ENCODE peak calls at places on chromosomes 13 and 19, in four cellular contexts. T is Caco-2, E is psoas muscle, M is pancreas. X is an unnamed sample.

GRCh38 chr13:80858131-80858530 is 517.2 kb upstream of the SPRY2 start:
- DNase-seq in T (no peak), E (no peak), M (no peak), X (no peak)

GRCh38 chr19:16368385-16369305 is 44.0 kb downstream of the KLF2 start:
- DNase-seq in T (no peak), M (no peak), E (no peak), X (no peak)

GRCh38 chr19:412356-413355 is 3.7 kb upstream of the C2CD4C start:
- DNase-seq in E (no peak), T (no peak), M (no peak), X (peak; percentile 42)

GRCh38 chr13:64925284-64925683 is 2304.9 kb downstream of the PCDH9 start:
- DNase-seq in T (no peak), E (no peak), M (no peak), X (no peak)

GRCh38 chr13:111337741-111338140 is 17.3 kb downstream of the TEX29 start:
- DNase-seq in T (no peak), M (no peak), E (no peak), X (no peak)

GRCh38 chr19:33998302-33998701 is 174.0 kb upstream of the LSM14A start:
- DNase-seq in E (no peak), M (no peak), T (no peak), X (no peak)

GRCh38 chr13:80979035-80979641 is 638.2 kb upstream of the SPRY2 start:
- DNase-seq in M (peak; percentile 28), E (no peak), T (peak; percentile 67), X (peak; percentile 55)

GRCh38 chr19:5960005-5961001 is 17.6 kb downstream of the RANBP3 start:
- DNase-seq in E (peak; percentile 45), T (no peak), M (peak; percentile 63), X (no peak)

GRCh38 chr13:103965506-103966243 is 899.5 kb upstream of the SLC10A2 start:
- DNase-seq in E (no peak), M (no peak), T (no peak), X (no peak)

GRCh38 chr19:56076413-56076998 is 44.6 kb downstream of the ZNF787 start:
- DNase-seq in E (no peak), T (no peak), M (no peak), X (peak; percentile 38)

GRCh38 chr13:27638521-27638920 is 16.8 kb downstream of the POLR1D start:
- DNase-seq in T (no peak), M (no peak), E (no peak), X (no peak)

GRCh38 chr13:114104626-114105350 is 27.6 kb downstream of the RASA3 start:
- DNase-seq in T (peak; percentile 29), E (peak; percentile 8), M (no peak), X (no peak)

DNA sequence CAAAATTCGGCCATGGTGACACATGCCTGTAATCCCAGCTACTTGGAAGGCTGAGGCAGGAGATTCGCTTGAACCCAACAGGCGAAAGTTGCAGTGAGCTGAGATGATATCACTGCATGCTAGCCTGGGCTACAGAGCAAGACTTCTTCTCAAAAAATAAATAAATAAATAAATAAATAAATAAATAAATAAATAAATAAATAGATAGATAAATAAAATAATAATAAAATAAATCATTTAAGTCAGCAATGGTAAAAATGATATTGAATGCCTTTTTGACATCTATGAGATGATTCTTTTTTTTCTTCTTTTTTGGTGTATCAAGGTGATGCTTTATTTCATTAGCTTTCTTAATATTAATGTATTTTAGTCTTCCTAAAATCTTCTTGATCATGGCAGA is 221.7 kb upstream of the RXFP2 start:
- DNase-seq in E (no peak), T (no peak), M (no peak), X (no peak)
- TF ChIP-seq CTCF in E (no peak), T (no peak), M (no peak), X (no peak)

GRCh38 chr19:23789246-23789645 is 30.6 kb upstream of the ZNF681 start:
- DNase-seq in E (no peak), M (no peak), T (no peak), X (no peak)
- H3K36me3 ChIP-seq in E (no peaks in the 10 kb centered on the region), M (no peaks in the 10 kb centered on the region), T (no peaks in the 10 kb centered on the region), X (no peaks in the 10 kb centered on the region)

DNA sequence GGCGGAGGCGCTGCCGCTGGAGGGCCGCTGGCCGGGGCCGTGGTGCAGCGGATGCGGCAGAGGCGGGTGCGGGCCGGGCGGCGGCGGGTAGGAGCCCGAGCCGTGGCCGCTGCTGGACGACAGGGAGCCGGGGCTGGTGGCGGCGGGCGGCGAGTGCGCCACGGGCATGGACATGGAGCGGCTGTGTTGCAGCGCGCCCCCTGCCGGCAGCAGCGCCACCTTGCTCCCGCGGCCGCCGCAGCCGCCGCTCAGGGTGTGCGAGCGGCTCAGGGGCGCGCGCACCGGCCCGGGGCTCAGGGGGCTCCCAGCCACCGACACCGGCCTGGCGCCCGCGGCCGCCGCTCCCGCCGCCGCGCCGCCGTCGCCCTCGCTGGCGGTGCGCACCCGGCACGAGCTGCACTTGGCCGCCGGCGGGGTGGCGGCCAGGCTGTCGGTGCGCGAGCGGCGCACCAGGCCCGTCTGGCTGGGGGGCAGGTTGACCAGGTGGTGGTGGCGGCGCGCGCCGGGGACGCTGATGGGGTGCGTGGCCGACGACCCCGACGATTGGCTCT is 1.7 kb downstream of the IRS2 start:
- DNase-seq in E (peak; percentile 85), M (peak; percentile 59), T (peak; percentile 72), X (peak; percentile 88)
- TF ChIP-seq CTCF in E (peak; percentile 80), M (peak; percentile 22), T (peak; percentile 18), X (peak; percentile 95)

GRCh38 chr19:13138916-13139198 is 11.3 kb downstream of the STX10 start:
- DNase-seq in E (no peak), M (no peak), T (no peak), X (no peak)

GRCh38 chr19:13135068-13136062 is 14.8 kb downstream of the STX10 start:
- DNase-seq in M (no peak), E (no peak), T (no peak), X (no peak)

GRCh38 chr19:13137290-13137794 is 12.8 kb downstream of the STX10 start:
- DNase-seq in M (no peak), E (no peak), T (no peak), X (no peak)

GRCh38 chr19:13139633-13140311 is 10.4 kb downstream of the STX10 start:
- DNase-seq in E (no peak), M (no peak), T (no peak), X (no peak)

DNA sequence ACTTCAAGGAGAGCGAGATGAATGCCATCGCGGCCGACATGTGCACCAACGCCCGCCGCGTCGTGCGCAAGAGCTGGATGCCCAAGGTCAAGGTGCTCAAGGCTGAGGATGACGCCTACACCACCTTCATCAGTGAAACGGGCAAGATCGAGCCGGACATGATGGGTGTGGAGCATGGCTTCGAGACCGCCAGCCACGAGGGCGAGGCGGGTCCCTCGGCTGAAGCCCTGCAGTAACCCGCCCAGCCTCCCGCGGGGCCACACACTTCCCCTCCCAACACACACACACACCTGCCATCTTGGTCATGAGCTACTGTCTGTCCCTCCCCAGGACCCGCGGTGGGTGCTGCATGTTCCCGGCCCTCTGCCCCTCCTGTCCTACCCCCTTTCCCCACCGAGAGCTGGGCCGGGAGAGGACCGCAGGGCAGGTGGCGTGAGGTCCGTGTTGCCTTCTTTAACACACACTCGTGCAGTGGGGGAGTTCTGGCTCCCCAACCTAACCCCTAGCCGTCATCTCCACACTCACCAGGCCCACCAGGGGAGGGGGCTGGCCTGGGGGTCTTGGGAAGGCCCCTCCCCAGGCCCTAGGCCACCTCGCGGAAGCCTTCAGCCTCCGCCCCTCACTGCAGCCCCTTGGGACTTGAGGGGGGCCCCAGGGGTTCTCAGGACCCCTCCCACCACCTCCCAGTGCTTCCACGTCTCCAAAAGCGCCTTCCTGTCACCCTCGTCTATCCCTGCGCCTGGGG is 11.8 kb downstream of the STX10 start:
- DNase-seq in M (no peak), E (no peak), T (no peak), X (no peak)
- H3K36me3 ChIP-seq in M (peaks cover 8% of the 10 kb centered on the region), E (no peaks in the 10 kb centered on the region), T (peaks cover 1% of the 10 kb centered on the region), X (peaks cover 22% of the 10 kb centered on the region)

GRCh38 chr19:51016798-51017683 is 2.5 kb downstream of the KLK10 start:
- DNase-seq in T (peak; percentile 54), E (no peak), M (peak; percentile 44), X (peak; percentile 57)

GRCh38 chr19:51015691-51016267 is 3.7 kb downstream of the KLK10 start:
- DNase-seq in T (no peak), M (no peak), E (no peak), X (no peak)

GRCh38 chr19:51010066-51010795 is 8.8 kb upstream of the KLK8 start:
- DNase-seq in M (no peak), T (no peak), E (no peak), X (no peak)

GRCh38 chr19:51012661-51013190 is 6.8 kb downstream of the KLK10 start:
- DNase-seq in M (no peak), T (no peak), E (no peak), X (no peak)

GRCh38 chr19:51014242-51014641 is 5.3 kb downstream of the KLK10 start:
- DNase-seq in M (no peak), T (no peak), E (no peak), X (no peak)
- TF ChIP-seq CTCF in M (no peak), T (no peak), E (no peak), X (no peak)

GRCh38 chr13:44971656-44972595 is 17.3 kb downstream of the NUFIP1 start:
- DNase-seq in T (no peak), E (no peak), M (no peak), X (no peak)
- H3K36me3 ChIP-seq in T (peaks cover 2% of the 10 kb centered on the region), E (peaks cover 4% of the 10 kb centered on the region), M (no peaks in the 10 kb centered on the region), X (no peaks in the 10 kb centered on the region)